ENCODE peak calls at places on chromosome 18, in seven cellular contexts. B is NCI-H226, P is transverse colon, W is ELF-1, D is NT2/D1, H is body of pancreas, O is left kidney. T is an unnamed sample.

GRCh38 chr18:76589309-76589708 is 94.3 kb upstream of the ZNF516 start:
- DNase-seq in H (no peak), W (no peak), P (no peak), B (no peak), O (no peak), D (no peak), T (no peak)

GRCh38 chr18:55422456-55423185 is 165.4 kb downstream of the TCF4 start:
- DNase-seq in O (no peak), P (peak; percentile 22), W (no peak), H (no peak), B (no peak), D (no peak), T (no peak)

GRCh38 chr18:48293954-48294893 is 115.0 kb downstream of the ZBTB7C start:
- DNase-seq in D (no peak), W (peak; percentile 43), B (peak; percentile 4), H (peak; percentile 21), O (peak; percentile 69), P (no peak), T (peak; percentile 31)

GRCh38 chr18:26207937-26208336 is 18.3 kb upstream of the TAF4B start:
- DNase-seq in O (no peak), B (no peak), H (no peak), P (no peak), D (no peak), W (no peak), T (peak; percentile 18)

GRCh38 chr18:36760598-36760997 is 68.2 kb downstream of the TPGS2 start:
- DNase-seq in B (no peak), P (no peak), O (no peak), H (no peak), D (no peak), W (no peak), T (no peak)

GRCh38 chr18:58302811-58303210 is 258.8 kb downstream of the NEDD4L start:
- DNase-seq in B (no peak), H (no peak), O (no peak), W (no peak), P (no peak), D (no peak), T (no peak)

GRCh38 chr18:31162419-31162793 is 250 bp downstream of the DSC1 start:
- DNase-seq in P (no peak), W (no peak), B (no peak), O (no peak), H (no peak), D (no peak), T (peak; percentile 79)

GRCh38 chr18:3058328-3059191 is 45.6 kb upstream of the LPIN2 start:
- DNase-seq in H (no peak), W (no peak), P (no peak), O (no peak), D (no peak), B (no peak), T (no peak)

GRCh38 chr18:44452346-44452745 is 228.3 kb upstream of the SETBP1 start:
- DNase-seq in O (no peak), D (no peak), H (no peak), B (no peak), W (no peak), P (no peak), T (no peak)

GRCh38 chr18:51541230-51541629 is 343.7 kb upstream of the MEX3C start:
- DNase-seq in P (no peak), W (no peak), B (no peak), O (no peak), H (no peak), D (no peak), T (no peak)

GRCh38 chr18:9135081-9135911 is 1.3 kb upstream of the ANKRD12 start:
- DNase-seq in D (peak; percentile 1), W (no peak), O (no peak), P (no peak), H (no peak), B (no peak), T (no peak)

GRCh38 chr18:25647404-25647803 is 295.4 kb upstream of the ZNF521 start:
- DNase-seq in O (no peak), D (no peak), W (no peak), P (no peak), B (no peak), H (no peak), T (no peak)

GRCh38 chr18:63949068-63949737 is at the start of gene HMSD:
- DNase-seq in O (peak; percentile 74), B (no peak), D (peak; percentile 15), P (peak; percentile 69), W (peak; percentile 81), H (peak; percentile 55), T (peak; percentile 37)

GRCh38 chr18:43578636-43579203 is 301.4 kb upstream of the SYT4 start:
- DNase-seq in P (no peak), D (no peak), B (no peak), O (peak; percentile 45), H (no peak), W (no peak), T (no peak)

GRCh38 chr18:21115519-21116411 is 4.2 kb upstream of the ROCK1 start:
- DNase-seq in D (no peak), P (no peak), B (peak; percentile 44), W (peak; percentile 32), H (no peak), O (peak; percentile 7), T (peak; percentile 25)

GRCh38 chr18:77130229-77131099 is 2.1 kb downstream of the MBP start:
- DNase-seq in H (no peak), W (no peak), B (no peak), D (no peak), P (no peak), O (no peak), T (no peak)

GRCh38 chr18:12652861-12653401 is 5.0 kb downstream of the SPIRE1 start:
- DNase-seq in D (no peak), B (no peak), W (no peak), H (no peak), O (no peak), P (no peak), T (no peak)

GRCh38 chr18:11533942-11534496 is 75.4 kb upstream of the SLC35G4 start:
- DNase-seq in B (no peak), P (no peak), D (no peak), W (peak; percentile 8), H (no peak), O (no peak), T (no peak)

GRCh38 chr18:21342372-21342771 is 100.3 kb downstream of the GREB1L start:
- DNase-seq in B (no peak), W (peak; percentile 63), O (no peak), P (no peak), D (peak; percentile 48), H (no peak), T (no peak)

GRCh38 chr18:44801796-44802195 is 121.1 kb downstream of the SETBP1 start:
- DNase-seq in O (no peak), D (no peak), P (no peak), B (no peak), H (no peak), W (no peak), T (no peak)

GRCh38 chr18:3747176-3747973 is 297.4 kb downstream of the TGIF1 start:
- DNase-seq in B (peak; percentile 92), P (no peak), W (no peak), O (no peak), H (no peak), D (no peak), T (peak; percentile 7)

GRCh38 chr18:38330573-38330972 is 765.0 kb upstream of the CELF4 start:
- DNase-seq in O (no peak), P (no peak), B (no peak), W (no peak), H (no peak), D (no peak), T (no peak)

GRCh38 chr18:7273301-7273911 is 42.5 kb downstream of the LRRC30 start:
- DNase-seq in O (peak; percentile 48), W (peak; percentile 17), H (peak; percentile 21), B (peak; percentile 18), P (peak; percentile 15), D (no peak), T (no peak)

GRCh38 chr18:56130481-56130880 is 507.9 kb downstream of the TXNL1 start:
- DNase-seq in B (no peak), W (no peak), P (no peak), H (no peak), D (no peak), O (no peak), T (no peak)

GRCh38 chr18:303011-303410 is 35.2 kb upstream of the THOC1 start:
- DNase-seq in B (no peak), D (no peak), H (no peak), P (no peak), O (no peak), W (no peak), T (no peak)

GRCh38 chr18:10860937-10861336 is 288.4 kb downstream of the PIEZO2 start:
- DNase-seq in P (no peak), H (no peak), O (peak; percentile 73), W (peak; percentile 39), D (no peak), B (no peak), T (no peak)